ENCODE peak calls at places on chromosomes 13 and 19, in seven cellular contexts. One of them, this sample, is unnamed. For H3K36me3, the result is how much of the 10 kb centered on the place peaks cover.

GRCh38 chr13:110065780-110066179 is 241.2 kb downstream of the COL4A1 start:
- DNase-seq in suprapubic skin: no peak
- DNase-seq in HepG2: no peak
- DNase-seq in stomach: no peak
- DNase-seq in transverse colon: no peak
- DNase-seq in ovary: no peak
- DNase-seq in sigmoid colon: no peak
- DNase-seq in this sample: no peak

GRCh38 chr13:111228262-111229144 is 91.9 kb upstream of the TEX29 start:
- DNase-seq in suprapubic skin: no peak
- DNase-seq in transverse colon: no peak
- DNase-seq in stomach: no peak
- DNase-seq in HepG2: no peak
- DNase-seq in sigmoid colon: no peak
- DNase-seq in ovary: no peak
- DNase-seq in this sample: no peak

GRCh38 chr19:42132030-42132628 is at the start of gene POU2F2:
- DNase-seq in HepG2: no peak
- DNase-seq in stomach: peak
- DNase-seq in suprapubic skin: no peak
- DNase-seq in ovary: no peak
- DNase-seq in transverse colon: peak
- DNase-seq in sigmoid colon: no peak
- DNase-seq in this sample: peak

GRCh38 chr13:98440390-98441055 is 136.4 kb downstream of the STK24 start:
- DNase-seq in transverse colon: no peak
- DNase-seq in sigmoid colon: no peak
- DNase-seq in suprapubic skin: no peak
- DNase-seq in ovary: no peak
- DNase-seq in HepG2: no peak
- DNase-seq in stomach: no peak
- DNase-seq in this sample: no peak

GRCh38 chr13:19153782-19154450 is 27.7 kb downstream of the TUBA3C start:
- DNase-seq in stomach: no peak
- DNase-seq in transverse colon: no peak
- DNase-seq in sigmoid colon: peak
- DNase-seq in HepG2: peak
- DNase-seq in ovary: no peak
- DNase-seq in suprapubic skin: no peak
- DNase-seq in this sample: no peak

GRCh38 chr19:3146677-3147100 is 10.9 kb downstream of the GNA15 start:
- DNase-seq in sigmoid colon: no peak
- DNase-seq in HepG2: peak
- DNase-seq in ovary: no peak
- DNase-seq in transverse colon: peak
- DNase-seq in stomach: no peak
- DNase-seq in suprapubic skin: no peak
- DNase-seq in this sample: no peak

GRCh38 chr19:19900574-19901444 is at the start of gene ZNF93:
- DNase-seq in sigmoid colon: peak
- DNase-seq in suprapubic skin: peak
- DNase-seq in stomach: peak
- DNase-seq in HepG2: peak
- DNase-seq in transverse colon: peak
- DNase-seq in ovary: peak
- DNase-seq in this sample: peak

GRCh38 chr13:86655561-86655960 is 856.3 kb upstream of the SLITRK6 start:
- DNase-seq in transverse colon: no peak
- DNase-seq in suprapubic skin: no peak
- DNase-seq in ovary: no peak
- DNase-seq in stomach: no peak
- DNase-seq in sigmoid colon: no peak
- DNase-seq in HepG2: no peak
- DNase-seq in this sample: no peak

GRCh38 chr13:73365240-73365639 is 306.4 kb downstream of the KLF5 start:
- DNase-seq in stomach: no peak
- DNase-seq in ovary: no peak
- DNase-seq in suprapubic skin: no peak
- DNase-seq in HepG2: no peak
- DNase-seq in sigmoid colon: no peak
- DNase-seq in transverse colon: no peak
- DNase-seq in this sample: no peak

GRCh38 chr19:42412223-42412622 is 15.0 kb downstream of the LIPE start:
- DNase-seq in HepG2: no peak
- DNase-seq in ovary: no peak
- DNase-seq in stomach: no peak
- DNase-seq in suprapubic skin: no peak
- DNase-seq in sigmoid colon: no peak
- DNase-seq in transverse colon: peak
- DNase-seq in this sample: no peak

GRCh38 chr19:14517840-14518505 is at the start of gene DNAJB1:
- DNase-seq in transverse colon: peak
- DNase-seq in suprapubic skin: peak
- DNase-seq in ovary: peak
- DNase-seq in HepG2: peak
- DNase-seq in sigmoid colon: peak
- DNase-seq in stomach: peak
- DNase-seq in this sample: peak

GRCh38 chr19:2716722-2717637 is 4.2 kb downstream of the DIRAS1 start:
- DNase-seq in stomach: no peak
- DNase-seq in sigmoid colon: peak
- DNase-seq in HepG2: no peak
- DNase-seq in transverse colon: no peak
- DNase-seq in suprapubic skin: no peak
- DNase-seq in ovary: no peak
- DNase-seq in this sample: no peak

GRCh38 chr13:101181076-101181685 is 235.1 kb downstream of the NALCN start:
- DNase-seq in transverse colon: no peak
- DNase-seq in HepG2: no peak
- DNase-seq in sigmoid colon: no peak
- DNase-seq in stomach: no peak
- DNase-seq in ovary: no peak
- DNase-seq in suprapubic skin: no peak
- DNase-seq in this sample: no peak

DNA sequence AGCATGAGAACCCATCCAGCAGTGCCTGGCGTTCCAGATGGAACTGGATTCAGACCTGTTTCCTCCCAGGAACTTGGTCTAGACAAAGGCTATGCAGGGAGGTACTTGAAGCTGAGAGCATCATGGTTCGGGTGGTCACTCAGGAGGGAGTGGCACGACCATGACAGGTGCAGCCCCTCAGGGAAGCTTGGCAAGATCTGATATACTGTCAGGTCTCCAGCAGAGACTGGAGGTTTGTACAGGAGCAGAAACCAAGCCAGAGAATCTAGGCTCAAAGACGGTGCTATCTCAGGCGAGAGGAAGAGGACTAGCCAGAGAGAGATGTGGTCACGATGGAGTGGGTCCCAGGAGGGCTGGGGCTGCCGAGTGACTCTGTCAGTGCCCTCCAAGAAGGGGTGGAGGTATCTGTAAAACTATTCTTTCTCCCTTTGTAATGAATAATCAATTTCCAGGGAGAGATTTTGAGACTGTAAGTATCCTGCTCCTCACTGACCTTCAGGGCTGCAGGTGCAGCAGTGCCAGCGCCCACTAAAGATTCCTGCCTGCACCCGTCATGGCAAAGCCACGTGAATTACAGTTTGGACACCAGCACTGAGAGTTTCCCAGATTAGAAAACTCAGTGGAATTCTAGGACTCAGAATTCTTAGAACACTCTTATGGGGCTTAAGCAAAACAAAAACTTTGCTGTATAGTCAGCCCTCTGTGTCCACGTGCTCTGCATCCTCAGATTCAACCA is 10.2 kb upstream of the DCUN1D2 start:
- DNase-seq in ovary: no peak
- DNase-seq in HepG2: no peak
- DNase-seq in transverse colon: no peak
- DNase-seq in stomach: no peak
- DNase-seq in sigmoid colon: no peak
- DNase-seq in suprapubic skin: no peak
- DNase-seq in this sample: no peak
- H3K36me3 ChIP-seq in ovary: under half
- H3K36me3 ChIP-seq in HepG2: half or more
- H3K36me3 ChIP-seq in transverse colon: under half
- H3K36me3 ChIP-seq in stomach: half or more
- H3K36me3 ChIP-seq in sigmoid colon: under half
- H3K36me3 ChIP-seq in suprapubic skin: half or more
- H3K36me3 ChIP-seq in this sample: half or more

DNA sequence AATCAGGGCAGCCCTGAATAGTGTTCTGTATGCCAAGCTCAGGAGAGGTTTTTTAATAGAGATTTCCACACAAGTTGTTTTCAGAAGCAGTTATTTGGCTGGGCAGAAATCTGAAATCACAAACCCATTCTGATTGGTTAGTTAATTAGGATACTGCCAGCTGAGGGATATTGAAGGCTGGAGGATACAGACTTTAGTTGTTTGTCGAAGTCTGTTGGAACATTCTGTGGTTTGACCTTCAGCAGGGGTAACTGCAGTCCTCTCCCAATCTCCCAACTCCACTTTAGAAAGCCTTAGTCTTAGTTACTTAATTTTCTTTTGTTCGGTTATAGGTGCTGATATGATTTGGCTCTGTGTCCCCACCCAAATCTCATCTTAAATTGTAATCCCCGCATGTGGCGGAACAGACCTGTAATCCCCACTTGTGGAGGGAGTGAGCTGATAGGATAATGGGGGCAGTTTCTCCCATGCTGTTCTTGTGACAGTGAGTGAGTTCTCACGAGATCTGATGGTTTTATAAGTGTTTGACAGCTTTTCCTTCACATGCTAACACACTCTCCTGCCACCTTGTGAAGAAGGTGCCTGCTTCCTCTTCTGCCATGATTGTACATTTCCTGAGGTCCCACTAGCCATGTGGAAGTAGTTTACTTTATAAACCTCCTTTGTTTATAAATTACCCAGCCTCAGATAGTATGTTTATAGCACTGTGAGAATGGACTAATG is 169.2 kb downstream of the GPC5 start:
- DNase-seq in sigmoid colon: no peak
- DNase-seq in transverse colon: no peak
- DNase-seq in HepG2: no peak
- DNase-seq in ovary: no peak
- DNase-seq in stomach: no peak
- DNase-seq in suprapubic skin: no peak
- DNase-seq in this sample: no peak
- TF ChIP-seq EP300 in sigmoid colon: no peak
- TF ChIP-seq EP300 in transverse colon: no peak
- TF ChIP-seq EP300 in HepG2: no peak
- TF ChIP-seq EP300 in ovary: no peak
- TF ChIP-seq EP300 in stomach: no peak
- TF ChIP-seq EP300 in suprapubic skin: no peak
- TF ChIP-seq EP300 in this sample: no peak

DNA sequence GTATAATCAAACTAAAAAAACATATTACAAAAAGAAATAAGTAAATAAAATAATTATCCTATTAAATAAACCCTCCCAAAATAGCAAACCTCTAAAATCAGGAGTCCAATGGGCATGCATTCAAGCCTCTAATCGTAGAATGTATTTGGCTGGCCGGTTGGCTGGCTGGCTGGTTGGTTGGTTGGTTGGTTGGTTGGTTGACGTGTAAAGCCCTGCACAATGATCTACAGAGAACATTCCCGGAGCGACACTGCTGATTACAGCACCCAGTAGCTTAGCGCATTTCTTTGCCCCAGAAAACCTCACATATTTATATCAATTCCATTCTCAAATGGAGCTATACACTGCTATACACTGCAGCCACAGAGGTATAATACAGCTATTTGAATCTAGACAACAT is 65.6 kb downstream of the SACS start:
- DNase-seq in transverse colon: no peak
- DNase-seq in stomach: no peak
- DNase-seq in ovary: no peak
- DNase-seq in HepG2: no peak
- DNase-seq in suprapubic skin: no peak
- DNase-seq in sigmoid colon: no peak
- DNase-seq in this sample: no peak
- H3K36me3 ChIP-seq in transverse colon: under half
- H3K36me3 ChIP-seq in stomach: half or more
- H3K36me3 ChIP-seq in ovary: under half
- H3K36me3 ChIP-seq in HepG2: under half
- H3K36me3 ChIP-seq in suprapubic skin: half or more
- H3K36me3 ChIP-seq in sigmoid colon: under half
- H3K36me3 ChIP-seq in this sample: under half

GRCh38 chr13:113209880-113210421 is 538 bp downstream of the CUL4A start:
- DNase-seq in transverse colon: peak
- DNase-seq in stomach: peak
- DNase-seq in suprapubic skin: peak
- DNase-seq in HepG2: peak
- DNase-seq in sigmoid colon: peak
- DNase-seq in ovary: peak
- DNase-seq in this sample: no peak

GRCh38 chr13:113207890-113208423 is 512 bp downstream of the PCID2 start:
- DNase-seq in ovary: no peak
- DNase-seq in HepG2: peak
- DNase-seq in sigmoid colon: no peak
- DNase-seq in stomach: no peak
- DNase-seq in transverse colon: peak
- DNase-seq in suprapubic skin: no peak
- DNase-seq in this sample: no peak

GRCh38 chr13:113209336-113209879 is at the start of gene CUL4A:
- DNase-seq in suprapubic skin: no peak
- DNase-seq in stomach: peak
- DNase-seq in HepG2: peak
- DNase-seq in transverse colon: peak
- DNase-seq in ovary: peak
- DNase-seq in sigmoid colon: peak
- DNase-seq in this sample: peak

GRCh38 chr13:113210834-113211233 is 1.4 kb downstream of the CUL4A start:
- DNase-seq in HepG2: no peak
- DNase-seq in transverse colon: no peak
- DNase-seq in suprapubic skin: no peak
- DNase-seq in sigmoid colon: no peak
- DNase-seq in stomach: no peak
- DNase-seq in ovary: no peak
- DNase-seq in this sample: no peak

DNA sequence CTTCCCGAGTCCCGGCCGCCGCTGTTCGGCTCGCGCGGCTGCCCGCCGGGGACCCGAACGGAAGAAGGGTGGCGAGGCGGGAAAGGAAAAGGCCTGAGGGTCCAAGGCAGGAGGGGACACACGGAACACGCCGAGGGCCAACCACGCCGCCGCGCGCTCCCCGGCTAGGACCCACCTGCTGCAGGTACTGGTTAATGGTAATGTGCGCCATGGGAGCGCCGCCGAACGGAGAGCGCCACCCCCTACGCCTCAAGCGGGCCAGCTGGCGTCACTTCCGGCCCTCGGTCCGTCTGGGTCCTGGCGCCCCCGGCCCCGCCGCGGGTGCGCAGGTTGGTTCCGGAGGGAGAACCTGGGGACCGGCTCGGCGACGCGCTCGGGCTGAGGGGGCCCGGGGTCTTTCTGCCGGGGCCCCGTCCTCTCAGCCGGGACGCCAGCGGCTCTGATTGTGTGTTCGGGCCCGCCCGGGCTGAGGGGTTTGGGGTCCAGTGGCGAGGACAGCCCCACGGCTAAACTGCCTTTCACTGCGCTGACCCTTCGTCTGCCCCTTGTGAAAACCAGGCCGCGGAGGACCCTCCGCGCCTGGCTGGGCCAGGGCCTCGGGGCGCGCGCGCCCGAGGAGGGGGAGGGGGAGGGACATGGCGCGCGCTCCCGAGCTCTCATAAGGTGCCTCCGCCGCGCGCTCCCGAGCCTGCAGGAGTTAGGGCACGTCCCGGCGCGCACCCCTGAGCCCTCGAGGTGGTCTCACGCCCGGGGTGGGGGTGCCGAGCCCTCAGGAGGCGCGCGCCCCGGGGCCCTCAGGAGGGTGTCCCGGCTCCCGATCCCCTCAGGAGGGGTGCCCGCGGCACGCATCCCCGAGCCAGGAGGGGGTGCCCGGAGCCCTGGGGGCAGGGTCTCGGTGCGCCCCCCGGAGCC is at the start of gene PCID2:
- DNase-seq in ovary: peak
- DNase-seq in stomach: peak
- DNase-seq in suprapubic skin: peak
- DNase-seq in HepG2: peak
- DNase-seq in sigmoid colon: peak
- DNase-seq in transverse colon: peak
- DNase-seq in this sample: peak
- TF ChIP-seq EP300 in ovary: no peak
- TF ChIP-seq EP300 in stomach: no peak
- TF ChIP-seq EP300 in suprapubic skin: no peak
- TF ChIP-seq EP300 in HepG2: peak
- TF ChIP-seq EP300 in sigmoid colon: peak
- TF ChIP-seq EP300 in transverse colon: no peak
- TF ChIP-seq EP300 in this sample: peak

This sample was measured in tibial nerve.